ENCODE peak calls at places on chromosome 20, in nine cellular contexts. G is esophagus squamous epithelium; N is type B pancreatic cell; Y is stimulated activated effector memory CD8-positive, alpha-beta T cell treated with anti-CD3 and anti-CD28 coated beads, Interleukin-12 subunit alpha, Interleukin-12 subunit beta, amount 100 ng/mL, for 72 hours; Q is Kasumi-1; S is HFFc6; F is C1 segment of cervical spinal cord; P is ELR; X is GM03348. H is an unnamed sample.

GRCh38 chr20:40175296-40175695 is 513.7 kb downstream of the MAFB start:
- DNase-seq in P (no peak), N (no peak), F (no peak), S (no peak), X (no peak), Y (no peak), Q (no peak), G (no peak), H (no peak)

GRCh38 chr20:9214676-9215075 is 145.8 kb downstream of the PLCB4 start:
- DNase-seq in S (peak; percentile 91), P (no peak), G (no peak), N (no peak), Y (no peak), F (no peak), X (peak; percentile 65), Q (no peak), H (no peak)

GRCh38 chr20:48845000-48845399 is 17.2 kb upstream of the PREX1 start:
- DNase-seq in S (no peak), G (no peak), X (no peak), Q (no peak), N (no peak), P (peak; percentile 80), F (no peak), Y (no peak), H (no peak)

GRCh38 chr20:8018928-8019177 is 708 bp downstream of the TMX4 start:
- DNase-seq in X (no peak), Q (peak; percentile 50), G (no peak), Y (no peak), N (no peak), S (no peak), P (no peak), F (no peak), H (no peak)

GRCh38 chr20:62220666-62221568 is 839 bp upstream of the HRH3 start:
- DNase-seq in Q (peak; percentile 39), X (no peak), G (no peak), F (no peak), S (no peak), N (no peak), P (no peak), Y (no peak), H (no peak)

GRCh38 chr20:8334641-8335040 is 202.6 kb downstream of the PLCB1 start:
- DNase-seq in P (no peak), X (no peak), G (no peak), S (no peak), Y (no peak), Q (no peak), N (no peak), F (no peak), H (no peak)

GRCh38 chr20:17571153-17571527 is 1.3 kb downstream of the DSTN start:
- DNase-seq in X (no peak), Y (no peak), Q (no peak), P (no peak), G (no peak), S (no peak), F (no peak), N (no peak), H (no peak)

GRCh38 chr20:32823078-32823477 is 3.3 kb downstream of the MAPRE1 start:
- DNase-seq in N (no peak), S (peak; percentile 86), P (peak; percentile 91), G (no peak), X (peak; percentile 71), Y (peak; percentile 12), F (no peak), Q (peak; percentile 81), H (peak; percentile 67)

GRCh38 chr20:60512436-60512835 is 554.2 kb downstream of the CDH26 start:
- DNase-seq in Q (no peak), X (peak; percentile 76), F (peak; percentile 6), N (no peak), Y (no peak), G (no peak), P (peak; percentile 84), S (peak; percentile 66), H (no peak)

GRCh38 chr20:219290-220115 is 7.6 kb upstream of the DEFB129 start:
- DNase-seq in X (peak; percentile 18), Q (peak; percentile 73), G (no peak), N (no peak), F (no peak), P (peak; percentile 45), S (peak; percentile 5), Y (no peak), H (no peak)

GRCh38 chr20:3796477-3797225 is 541 bp downstream of the CDC25B start:
- DNase-seq in N (no peak), S (no peak), Q (no peak), P (peak; percentile 33), G (no peak), X (no peak), Y (no peak), F (no peak), H (no peak)

GRCh38 chr20:8601542-8601912 is 467.4 kb upstream of the PLCB4 start:
- DNase-seq in X (no peak), N (no peak), G (no peak), P (no peak), S (no peak), Q (peak; percentile 22), F (no peak), Y (no peak), H (no peak)

GRCh38 chr20:10404023-10404628 is 29.9 kb downstream of the MKKS start:
- DNase-seq in P (no peak), Q (peak; percentile 38), X (no peak), Y (no peak), G (no peak), N (no peak), S (no peak), F (no peak), H (no peak)

GRCh38 chr20:18908109-18908508 is 94.5 kb downstream of the SCP2D1 start:
- DNase-seq in G (no peak), Q (no peak), P (no peak), X (no peak), S (no peak), F (no peak), N (no peak), Y (no peak), H (no peak)

GRCh38 chr20:43511879-43512278 is 4.4 kb downstream of the L3MBTL1 start:
- DNase-seq in G (no peak), N (no peak), X (no peak), P (no peak), S (no peak), Y (no peak), Q (no peak), F (no peak), H (no peak)

GRCh38 chr20:64065973-64066341 is 3.0 kb downstream of the TCEA2 start:
- DNase-seq in Y (peak; percentile 45), X (peak; percentile 69), F (no peak), N (no peak), Q (no peak), P (peak; percentile 97), S (peak; percentile 73), G (no peak), H (peak; percentile 75)

GRCh38 chr20:45779011-45779915 is 12.4 kb downstream of the WFDC3 start:
- DNase-seq in N (no peak), Y (no peak), Q (no peak), P (peak; percentile 100), X (peak; percentile 91), S (peak; percentile 99), G (no peak), F (no peak), H (no peak)

GRCh38 chr20:58980711-58981563 is at the start of gene NELFCD:
- DNase-seq in F (peak; percentile 86), N (peak; percentile 93), Q (peak; percentile 38), Y (peak; percentile 86), G (no peak), S (peak; percentile 59), P (peak; percentile 89), X (peak; percentile 100), H (peak; percentile 96)

GRCh38 chr20:63979549-63980316 is at the start of gene SAMD10:
- DNase-seq in G (no peak), F (no peak), S (no peak), Q (peak; percentile 87), P (peak; percentile 50), N (peak; percentile 78), X (peak; percentile 53), Y (peak; percentile 69), H (peak; percentile 91)

GRCh38 chr20:62611012-62611411 is 31.3 kb upstream of the SLCO4A1 start:
- DNase-seq in S (no peak), N (no peak), F (no peak), Y (no peak), G (no peak), P (no peak), X (no peak), Q (no peak), H (no peak)

GRCh38 chr20:14245368-14245970 is 91.9 kb downstream of the FLRT3 start:
- DNase-seq in F (no peak), G (no peak), P (no peak), Q (no peak), Y (no peak), S (peak; percentile 7), X (peak; percentile 50), N (no peak), H (no peak)

GRCh38 chr20:21706345-21707195 is 1.1 kb downstream of the PAX1 start:
- DNase-seq in P (no peak), Y (no peak), G (no peak), F (no peak), Q (no peak), N (peak; percentile 68), X (no peak), S (no peak), H (no peak)

GRCh38 chr20:36074983-36075382 is 79.6 kb upstream of the EPB41L1 start:
- DNase-seq in F (no peak), Y (no peak), X (no peak), Q (no peak), P (no peak), S (no peak), G (no peak), N (no peak), H (no peak)

GRCh38 chr20:43579861-43580793 is 10.6 kb upstream of the IFT52 start:
- DNase-seq in Y (no peak), Q (no peak), N (no peak), S (no peak), F (no peak), X (no peak), P (no peak), G (no peak), H (no peak)

GRCh38 chr20:8854566-8854965 is 214.3 kb upstream of the PLCB4 start:
- DNase-seq in S (peak; percentile 56), F (no peak), Q (no peak), Y (no peak), X (peak; percentile 46), P (peak; percentile 37), N (no peak), G (no peak), H (no peak)

GRCh38 chr20:44247676-44248419 is 740 bp downstream of the GDAP1L1 start:
- DNase-seq in Q (peak; percentile 33), S (peak; percentile 0), P (peak; percentile 62), Y (no peak), F (peak; percentile 1), N (peak; percentile 79), X (peak; percentile 54), G (no peak), H (no peak)

H was measured in activated effector memory CD4-positive, alpha-beta T cell treated with anti-CD3 and anti-CD28 coated beads, Interleukin-2, amount 50 U/mL, for 16 hours.